ENCODE peak calls at places on chromosome 11, in eight cellular contexts. G is memory B cell; M is stimulated activated CD8-positive, alpha-beta memory T cell treated with anti-CD3 and anti-CD28 coated beads, Interleukin-7, amount 100 ng/mL, for 48 hours; J is epithelial cell of prostate; N is activated CD8-positive, alpha-beta T cell treated with anti-CD3 and anti-CD28 coated beads, Interleukin-2, amount 10 ng/mL, durations not matched to agents 7 days and 5 days; S is left ventricle myocardium inferior; Z is left kidney; Y is prostate gland. T is an unnamed sample.

GRCh38 chr11:129950319-129951034 is 52.2 kb downstream of the PRDM10 start:
- DNase-seq in Y (peak; percentile 45), G (no peak), J (no peak), S (peak; percentile 25), Z (peak; percentile 22), N (no peak), M (no peak), T (peak; percentile 69)

GRCh38 chr11:114172055-114172861 is 112.7 kb downstream of the ZBTB16 start:
- DNase-seq in J (no peak), Z (no peak), S (no peak), G (no peak), M (no peak), Y (no peak), N (no peak), T (no peak)

GRCh38 chr11:59182457-59183151 is 10.7 kb downstream of the DTX4 start:
- DNase-seq in M (no peak), J (no peak), N (no peak), S (no peak), Y (no peak), G (no peak), Z (peak; percentile 36), T (no peak)

GRCh38 chr11:128686745-128687177 is 7.1 kb upstream of the FLI1 start:
- DNase-seq in G (peak; percentile 49), N (peak; percentile 64), M (no peak), J (no peak), Y (no peak), S (peak; percentile 55), Z (peak; percentile 85), T (peak; percentile 40)

GRCh38 chr11:29343465-29344333 is 673.1 kb downstream of the KCNA4 start:
- DNase-seq in G (peak; percentile 18), Z (peak; percentile 69), Y (peak; percentile 4), S (peak; percentile 32), N (peak; percentile 46), J (peak; percentile 8), M (peak; percentile 8), T (peak; percentile 75)

GRCh38 chr11:77124041-77124440 is 4.0 kb upstream of the MYO7A start:
- DNase-seq in G (no peak), N (no peak), Z (no peak), M (no peak), Y (no peak), J (no peak), S (no peak), T (no peak)

GRCh38 chr11:77082838-77083552 is 16.2 kb downstream of the CAPN5 start:
- DNase-seq in S (peak; percentile 58), G (no peak), Z (peak; percentile 47), Y (no peak), N (peak; percentile 82), J (no peak), M (no peak), T (no peak)

GRCh38 chr11:122538060-122538459 is 117.5 kb upstream of the UBASH3B start:
- DNase-seq in S (no peak), J (no peak), Y (no peak), Z (no peak), M (no peak), N (no peak), G (no peak), T (no peak)

GRCh38 chr11:34346551-34346950 is 11.3 kb downstream of the ABTB2 start:
- DNase-seq in M (no peak), S (peak; percentile 25), Y (no peak), G (no peak), N (no peak), J (no peak), Z (no peak), T (no peak)

GRCh38 chr11:62054484-62055121 is 69.2 kb upstream of the INCENP start:
- DNase-seq in G (no peak), J (no peak), Y (no peak), Z (no peak), M (no peak), S (no peak), N (no peak), T (no peak)

GRCh38 chr11:66335531-66336233 is 552 bp downstream of the RIN1 start:
- DNase-seq in J (no peak), Y (no peak), G (no peak), M (no peak), N (no peak), S (no peak), Z (peak; percentile 77), T (no peak)

GRCh38 chr11:61797263-61797944 is 4.7 kb downstream of the FEN1 start:
- DNase-seq in S (peak; percentile 74), M (no peak), G (peak; percentile 57), J (no peak), Y (peak; percentile 86), Z (peak; percentile 92), N (peak; percentile 86), T (peak; percentile 95)

GRCh38 chr11:130580372-130580771 is 131.9 kb downstream of the ADAMTS15 start:
- DNase-seq in Y (no peak), N (no peak), J (peak; percentile 97), Z (no peak), G (no peak), M (no peak), S (peak; percentile 53), T (peak; percentile 91)

GRCh38 chr11:19291064-19291463 is 50.3 kb upstream of the E2F8 start:
- DNase-seq in N (no peak), J (no peak), G (no peak), Y (no peak), S (no peak), Z (no peak), M (no peak), T (no peak)

GRCh38 chr11:118827118-118827517 is 36.2 kb upstream of the DDX6 start:
- DNase-seq in Z (no peak), N (no peak), G (no peak), J (no peak), Y (no peak), S (no peak), M (no peak), T (no peak)

GRCh38 chr11:100445231-100445735 is 241.8 kb upstream of the ARHGAP42 start:
- DNase-seq in Z (peak; percentile 13), M (no peak), G (no peak), S (no peak), N (no peak), Y (peak; percentile 5), J (no peak), T (peak; percentile 81)

GRCh38 chr11:15714641-15715399 is 600.1 kb downstream of the INSC start:
- DNase-seq in N (no peak), S (no peak), M (no peak), J (no peak), G (no peak), Z (no peak), Y (no peak), T (no peak)

T was measured in Ammon's horn.